ENCODE peak calls at places on chromosome 9, in four cellular contexts. U is K562, T is GM12878, S is HepG2. J is an unnamed sample.

GRCh38 chr9:91151014-91151740 is 210.5 kb downstream of the AUH start:
- DNase-seq in U (no peak), T (peak; percentile 72), S (no peak), J (no peak)

GRCh38 chr9:128007566-128008138 is 26.9 kb upstream of the EEIG1 start:
- DNase-seq in U (peak; percentile 87), T (peak; percentile 66), S (peak; percentile 45), J (no peak)

GRCh38 chr9:99366601-99367000 is 144.5 kb downstream of the SEC61B start:
- DNase-seq in U (no peak), T (no peak), S (no peak), J (no peak)

GRCh38 chr9:87601175-87601574 is 103.5 kb downstream of the DAPK1 start:
- DNase-seq in U (no peak), T (no peak), S (peak; percentile 14), J (no peak)

GRCh38 chr9:89009049-89009840 is 18.0 kb downstream of the S1PR3 start:
- DNase-seq in U (no peak), T (no peak), S (no peak), J (no peak)

GRCh38 chr9:27519466-27520465 is 4.3 kb upstream of the IFNK start:
- DNase-seq in U (no peak), T (no peak), S (no peak), J (no peak)

GRCh38 chr9:136213733-136214132 is 8.8 kb upstream of the LHX3 start:
- DNase-seq in U (peak; percentile 56), T (no peak), S (no peak), J (no peak)

GRCh38 chr9:134455951-134456739 is 129.9 kb downstream of the RXRA start:
- DNase-seq in U (peak; percentile 25), T (no peak), S (no peak), J (no peak)

GRCh38 chr9:134278286-134278685 is 48.0 kb upstream of the RXRA start:
- DNase-seq in U (no peak), T (no peak), S (no peak), J (no peak)

GRCh38 chr9:75683591-75683990 is 206.9 kb upstream of the PCSK5 start:
- DNase-seq in U (no peak), T (no peak), S (no peak), J (no peak)

GRCh38 chr9:131836021-131836420 is 96.1 kb upstream of the RAPGEF1 start:
- DNase-seq in U (no peak), T (no peak), S (no peak), J (no peak)

GRCh38 chr9:121902483-121903135 is 190.5 kb downstream of the TTLL11 start:
- DNase-seq in U (peak; percentile 8), T (peak; percentile 15), S (no peak), J (no peak)

GRCh38 chr9:85142461-85143401 is 473.2 kb downstream of the NTRK2 start:
- DNase-seq in U (peak; percentile 1), T (peak; percentile 16), S (peak; percentile 7), J (no peak)

GRCh38 chr9:131500377-131500776 is 2.3 kb upstream of the POMT1 start:
- DNase-seq in U (no peak), T (no peak), S (no peak), J (no peak)

GRCh38 chr9:84772511-84772910 is 103.0 kb downstream of the NTRK2 start:
- DNase-seq in U (no peak), T (no peak), S (no peak), J (no peak)

GRCh38 chr9:134360897-134361296 is 34.6 kb downstream of the RXRA start:
- DNase-seq in U (no peak), T (no peak), S (no peak), J (no peak)

GRCh38 chr9:132268725-132269352 is 85.9 kb downstream of the SETX start:
- DNase-seq in U (peak; percentile 77), T (no peak), S (peak; percentile 39), J (peak; percentile 80)

GRCh38 chr9:88387733-88388202 is 476 bp upstream of the SPIN1 start:
- DNase-seq in U (peak; percentile 36), T (no peak), S (peak; percentile 20), J (peak; percentile 55)

GRCh38 chr9:136309101-136309801 is 5.4 kb upstream of the CCDC187 start:
- DNase-seq in U (no peak), T (peak; percentile 24), S (no peak), J (no peak)

GRCh38 chr9:75108571-75108970 is 20.3 kb downstream of the OSTF1 start:
- DNase-seq in U (no peak), T (no peak), S (no peak), J (no peak)

GRCh38 chr9:8887369-8887768 is 1087.8 kb upstream of the DMAC1 start:
- DNase-seq in U (no peak), T (no peak), S (no peak), J (no peak)

GRCh38 chr9:131704195-131704983 is 35.5 kb downstream of the RAPGEF1 start:
- DNase-seq in U (no peak), T (no peak), S (no peak), J (no peak)

GRCh38 chr9:4494337-4494736 is 4.1 kb downstream of the SLC1A1 start:
- DNase-seq in U (no peak), T (no peak), S (no peak), J (no peak)

GRCh38 chr9:107809859-107810492 is 320.4 kb upstream of the KLF4 start:
- DNase-seq in U (no peak), T (no peak), S (no peak), J (no peak)

GRCh38 chr9:98121096-98121495 is 2.1 kb upstream of the TRIM14 start:
- DNase-seq in U (peak; percentile 44), T (no peak), S (no peak), J (no peak)

GRCh38 chr9:107249665-107250285 is 33.3 kb upstream of the RAD23B start:
- DNase-seq in U (no peak), T (no peak), S (no peak), J (no peak)

GRCh38 chr9:14435871-14436270 is 121.9 kb upstream of the NFIB start:
- DNase-seq in U (no peak), T (no peak), S (no peak), J (no peak)

GRCh38 chr9:14434971-14435718 is 121.2 kb upstream of the NFIB start:
- DNase-seq in U (no peak), T (no peak), S (no peak), J (no peak)

GRCh38 chr9:14437336-14438231 is 123.6 kb upstream of the NFIB start:
- DNase-seq in U (no peak), T (no peak), S (no peak), J (no peak)

GRCh38 chr9:14433841-14434511 is 120.0 kb upstream of the NFIB start:
- DNase-seq in U (peak; percentile 48), T (no peak), S (peak; percentile 20), J (no peak)

GRCh38 chr9:14433293-14433818 is 119.4 kb upstream of the NFIB start:
- DNase-seq in U (peak; percentile 51), T (no peak), S (no peak), J (no peak)
- TF ChIP-seq NR2C2 in U (no peak), T (no peak), S (no peak), J (no peak)

GRCh38 chr9:32580631-32581300 is 7.8 kb upstream of the NDUFB6 start:
- DNase-seq in U (no peak), T (no peak), S (peak; percentile 13), J (no peak)

GRCh38 chr9:32579706-32580331 is 6.9 kb upstream of the NDUFB6 start:
- DNase-seq in U (peak; percentile 60), T (no peak), S (peak; percentile 38), J (peak; percentile 76)

GRCh38 chr9:32578976-32579375 is 6.0 kb upstream of the NDUFB6 start:
- DNase-seq in U (no peak), T (no peak), S (no peak), J (no peak)

GRCh38 chr9:32584784-32585183 is 11.8 kb upstream of the NDUFB6 start:
- DNase-seq in U (no peak), T (no peak), S (no peak), J (no peak)

DNA sequence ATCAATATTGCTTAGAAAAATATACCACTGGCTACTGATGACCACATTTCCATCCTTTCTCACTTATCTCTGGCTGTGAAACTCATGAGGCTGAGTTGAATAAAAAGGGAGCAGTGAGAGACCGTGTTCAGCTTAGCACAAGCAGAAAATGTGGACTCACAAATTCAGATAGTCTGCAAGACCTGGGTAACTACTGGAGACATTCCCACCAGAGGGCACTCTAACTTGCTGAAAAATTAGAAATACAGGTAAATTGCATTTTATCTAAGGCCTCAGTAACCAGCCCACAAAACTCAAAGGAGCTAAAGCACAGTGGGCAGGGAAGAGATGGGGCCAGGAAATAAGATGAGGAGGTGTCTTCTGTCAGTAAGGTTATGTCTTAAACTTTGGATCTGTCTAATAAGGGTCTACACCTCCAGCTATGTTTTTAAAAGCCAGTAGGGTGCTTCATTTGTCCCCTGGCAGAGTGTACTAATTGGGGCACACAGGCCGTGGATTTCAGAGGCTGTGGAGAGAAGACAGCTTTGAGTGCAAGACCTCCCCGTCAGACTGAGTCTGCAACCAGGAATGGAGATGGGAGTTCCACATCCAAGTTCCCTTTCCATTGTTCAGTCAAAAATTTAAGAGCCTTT is 8.7 kb upstream of the NDUFB6 start:
- DNase-seq in U (peak; percentile 59), T (no peak), S (peak; percentile 61), J (no peak)
- TF ChIP-seq NR2C2 in U (no peak), T (no peak), S (no peak), J (no peak)

GRCh38 chr9:130445268-130445983 is 665 bp downstream of the ASS1 start:
- DNase-seq in U (no peak), T (no peak), S (peak; percentile 61), J (no peak)
- TF ChIP-seq NR2C2 in U (no peak), T (no peak), S (no peak), J (no peak)

DNA sequence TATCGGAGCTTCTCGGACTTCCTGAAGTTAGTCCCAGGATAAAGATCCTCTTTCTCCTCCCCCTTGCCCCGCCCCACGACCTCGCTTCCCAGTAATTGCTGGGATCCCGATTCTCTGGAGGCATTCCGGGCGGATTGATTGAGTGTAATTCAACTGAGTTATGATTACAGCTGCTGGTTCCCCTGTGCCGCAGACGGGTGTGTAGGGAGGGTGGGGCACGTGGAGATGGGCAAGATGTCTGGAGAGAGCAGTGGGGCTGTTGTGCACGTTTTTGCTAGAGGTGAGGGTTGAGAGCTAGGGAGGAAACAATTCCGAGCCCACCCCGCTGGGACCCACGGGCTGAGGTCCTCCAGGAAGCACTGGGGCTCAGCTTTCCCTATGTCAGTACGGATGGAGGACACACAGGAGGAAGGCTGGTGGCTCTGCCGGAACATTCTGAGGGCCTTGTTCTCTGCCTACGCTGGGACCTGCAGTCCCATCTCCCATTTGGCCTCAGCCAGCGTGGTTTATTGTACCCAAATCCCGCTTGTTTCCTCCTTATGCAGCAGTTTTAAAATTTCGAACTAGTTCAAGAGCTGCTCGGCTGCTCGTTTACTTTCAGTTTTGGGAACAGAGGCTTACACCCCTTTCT is 2.4 kb upstream of the DMRT2 start:
- DNase-seq in U (no peak), T (no peak), S (no peak), J (peak; percentile 35)
- TF ChIP-seq NR2C2 in U (no peak), T (no peak), S (no peak), J (no peak)

J was measured in WTC11.